ENCODE peak calls at places on chromosomes 2 and 18, in eight cellular contexts. One of them, this sample, is unnamed.

GRCh38 chr18:8630546-8630945 is 21.3 kb downstream of the RAB12 start:
- DNase-seq in colonic mucosa: no peak
- DNase-seq in GM23248: no peak
- DNase-seq in fibroblast of lung: no peak
- DNase-seq in endodermal cell: no peak
- DNase-seq in IMR-90: no peak
- DNase-seq in endothelial cell of umbilical vein: no peak
- DNase-seq in astrocyte: no peak
- DNase-seq in this sample: no peak

GRCh38 chr2:109699646-109700045 is 85.5 kb downstream of the SOWAHC start:
- DNase-seq in colonic mucosa: peak
- DNase-seq in GM23248: no peak
- DNase-seq in fibroblast of lung: peak
- DNase-seq in endodermal cell: peak
- DNase-seq in IMR-90: no peak
- DNase-seq in endothelial cell of umbilical vein: no peak
- DNase-seq in astrocyte: peak
- DNase-seq in this sample: no peak

GRCh38 chr2:70793450-70793849 is 3.0 kb upstream of the FIGLA start:
- DNase-seq in colonic mucosa: no peak
- DNase-seq in GM23248: no peak
- DNase-seq in fibroblast of lung: no peak
- DNase-seq in endodermal cell: no peak
- DNase-seq in IMR-90: no peak
- DNase-seq in endothelial cell of umbilical vein: no peak
- DNase-seq in astrocyte: no peak
- DNase-seq in this sample: no peak

GRCh38 chr2:232981356-232981755 is 31.7 kb downstream of the NGEF start:
- DNase-seq in colonic mucosa: peak
- DNase-seq in GM23248: no peak
- DNase-seq in fibroblast of lung: no peak
- DNase-seq in endodermal cell: peak
- DNase-seq in IMR-90: no peak
- DNase-seq in endothelial cell of umbilical vein: no peak
- DNase-seq in astrocyte: no peak
- DNase-seq in this sample: peak

GRCh38 chr2:180722551-180723239 is 257.7 kb upstream of the UBE2E3 start:
- DNase-seq in colonic mucosa: no peak
- DNase-seq in GM23248: peak
- DNase-seq in fibroblast of lung: peak
- DNase-seq in endodermal cell: no peak
- DNase-seq in IMR-90: peak
- DNase-seq in endothelial cell of umbilical vein: no peak
- DNase-seq in astrocyte: peak
- DNase-seq in this sample: no peak

GRCh38 chr2:30366199-30366691 is 80.8 kb upstream of the LCLAT1 start:
- DNase-seq in colonic mucosa: no peak
- DNase-seq in GM23248: peak
- DNase-seq in fibroblast of lung: peak
- DNase-seq in endodermal cell: no peak
- DNase-seq in IMR-90: peak
- DNase-seq in endothelial cell of umbilical vein: no peak
- DNase-seq in astrocyte: peak
- DNase-seq in this sample: no peak

GRCh38 chr18:26003391-26003790 is 87.0 kb downstream of the SS18 start:
- DNase-seq in colonic mucosa: no peak
- DNase-seq in GM23248: peak
- DNase-seq in fibroblast of lung: no peak
- DNase-seq in endodermal cell: no peak
- DNase-seq in IMR-90: no peak
- DNase-seq in endothelial cell of umbilical vein: peak
- DNase-seq in astrocyte: no peak
- DNase-seq in this sample: no peak

GRCh38 chr2:53130441-53130943 is 637.1 kb upstream of the CHAC2 start:
- DNase-seq in colonic mucosa: no peak
- DNase-seq in GM23248: peak
- DNase-seq in fibroblast of lung: peak
- DNase-seq in endodermal cell: no peak
- DNase-seq in IMR-90: peak
- DNase-seq in endothelial cell of umbilical vein: no peak
- DNase-seq in astrocyte: peak
- DNase-seq in this sample: no peak

GRCh38 chr18:54776282-54776977 is 51.8 kb upstream of the RAB27B start:
- DNase-seq in colonic mucosa: no peak
- DNase-seq in GM23248: peak
- DNase-seq in fibroblast of lung: peak
- DNase-seq in endodermal cell: no peak
- DNase-seq in IMR-90: peak
- DNase-seq in endothelial cell of umbilical vein: peak
- DNase-seq in astrocyte: peak
- DNase-seq in this sample: peak

GRCh38 chr2:71223767-71224333 is 3.1 kb downstream of the PAIP2B start:
- DNase-seq in colonic mucosa: peak
- DNase-seq in GM23248: peak
- DNase-seq in fibroblast of lung: peak
- DNase-seq in endodermal cell: peak
- DNase-seq in IMR-90: peak
- DNase-seq in endothelial cell of umbilical vein: peak
- DNase-seq in astrocyte: peak
- DNase-seq in this sample: peak

GRCh38 chr2:39118786-39119499 is 1.9 kb downstream of the SOS1 start:
- DNase-seq in colonic mucosa: no peak
- DNase-seq in GM23248: peak
- DNase-seq in fibroblast of lung: peak
- DNase-seq in endodermal cell: no peak
- DNase-seq in IMR-90: no peak
- DNase-seq in endothelial cell of umbilical vein: peak
- DNase-seq in astrocyte: no peak
- DNase-seq in this sample: no peak

GRCh38 chr2:134142341-134142738 is 111.5 kb upstream of the MGAT5 start:
- DNase-seq in colonic mucosa: no peak
- DNase-seq in GM23248: no peak
- DNase-seq in fibroblast of lung: peak
- DNase-seq in endodermal cell: no peak
- DNase-seq in IMR-90: no peak
- DNase-seq in endothelial cell of umbilical vein: peak
- DNase-seq in astrocyte: no peak
- DNase-seq in this sample: no peak

GRCh38 chr18:24862225-24862893 is 401.9 kb downstream of the HRH4 start:
- DNase-seq in colonic mucosa: no peak
- DNase-seq in GM23248: no peak
- DNase-seq in fibroblast of lung: no peak
- DNase-seq in endodermal cell: no peak
- DNase-seq in IMR-90: no peak
- DNase-seq in endothelial cell of umbilical vein: peak
- DNase-seq in astrocyte: no peak
- DNase-seq in this sample: no peak

GRCh38 chr2:2046497-2046896 is 284.6 kb downstream of the MYT1L start:
- DNase-seq in colonic mucosa: no peak
- DNase-seq in GM23248: no peak
- DNase-seq in fibroblast of lung: no peak
- DNase-seq in endodermal cell: no peak
- DNase-seq in IMR-90: no peak
- DNase-seq in endothelial cell of umbilical vein: no peak
- DNase-seq in astrocyte: no peak
- DNase-seq in this sample: no peak

DNA sequence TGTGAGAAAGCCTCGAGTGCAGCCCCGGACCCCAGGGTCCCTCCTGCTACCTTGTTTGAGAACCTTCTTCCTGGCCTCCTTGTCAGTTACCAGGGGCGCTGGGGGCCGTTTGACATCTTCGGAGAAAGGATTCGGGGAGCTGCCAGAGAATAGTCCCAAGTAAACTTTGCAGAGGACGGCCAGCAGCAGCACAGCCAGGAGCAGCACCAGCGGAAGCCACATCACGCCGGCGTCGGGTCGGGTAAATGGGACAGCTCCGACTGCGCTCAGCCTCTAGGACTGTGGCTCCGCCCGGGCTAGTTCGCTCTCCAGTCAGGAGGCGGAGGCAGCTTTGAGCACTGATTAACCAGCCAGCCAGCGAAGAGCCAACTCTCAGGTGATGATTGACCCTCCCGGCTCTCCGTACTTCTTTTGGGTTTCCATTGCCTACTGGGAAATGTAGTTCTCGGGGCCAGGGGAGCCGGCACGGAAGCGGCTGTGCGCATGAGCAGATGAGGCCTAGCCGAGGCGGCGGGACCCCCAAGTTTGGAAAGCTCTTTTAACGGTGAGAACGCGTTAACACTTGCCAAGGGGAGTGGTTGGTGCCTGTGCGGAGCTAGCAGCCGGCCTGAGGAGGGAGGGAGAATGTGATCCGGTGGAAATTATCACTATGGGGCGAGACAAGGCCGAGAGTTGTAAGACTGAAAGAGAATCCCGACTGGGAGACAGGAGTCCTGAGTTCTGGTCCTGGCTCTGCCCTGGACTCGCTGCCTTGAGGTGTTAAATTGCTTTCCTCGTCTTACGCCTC is at the start of the genes ELMOD3 and RETSAT:
- DNase-seq in colonic mucosa: peak
- DNase-seq in GM23248: peak
- DNase-seq in fibroblast of lung: peak
- DNase-seq in endodermal cell: peak
- DNase-seq in IMR-90: peak
- DNase-seq in endothelial cell of umbilical vein: peak
- DNase-seq in astrocyte: peak
- DNase-seq in this sample: peak
- H3K9ac ChIP-seq in colonic mucosa: peak
- H3K9ac ChIP-seq in GM23248: peak
- H3K9ac ChIP-seq in fibroblast of lung: peak
- H3K9ac ChIP-seq in endodermal cell: peak
- H3K9ac ChIP-seq in IMR-90: peak
- H3K9ac ChIP-seq in endothelial cell of umbilical vein: peak
- H3K9ac ChIP-seq in astrocyte: peak
- H3K9ac ChIP-seq in this sample: peak

DNA sequence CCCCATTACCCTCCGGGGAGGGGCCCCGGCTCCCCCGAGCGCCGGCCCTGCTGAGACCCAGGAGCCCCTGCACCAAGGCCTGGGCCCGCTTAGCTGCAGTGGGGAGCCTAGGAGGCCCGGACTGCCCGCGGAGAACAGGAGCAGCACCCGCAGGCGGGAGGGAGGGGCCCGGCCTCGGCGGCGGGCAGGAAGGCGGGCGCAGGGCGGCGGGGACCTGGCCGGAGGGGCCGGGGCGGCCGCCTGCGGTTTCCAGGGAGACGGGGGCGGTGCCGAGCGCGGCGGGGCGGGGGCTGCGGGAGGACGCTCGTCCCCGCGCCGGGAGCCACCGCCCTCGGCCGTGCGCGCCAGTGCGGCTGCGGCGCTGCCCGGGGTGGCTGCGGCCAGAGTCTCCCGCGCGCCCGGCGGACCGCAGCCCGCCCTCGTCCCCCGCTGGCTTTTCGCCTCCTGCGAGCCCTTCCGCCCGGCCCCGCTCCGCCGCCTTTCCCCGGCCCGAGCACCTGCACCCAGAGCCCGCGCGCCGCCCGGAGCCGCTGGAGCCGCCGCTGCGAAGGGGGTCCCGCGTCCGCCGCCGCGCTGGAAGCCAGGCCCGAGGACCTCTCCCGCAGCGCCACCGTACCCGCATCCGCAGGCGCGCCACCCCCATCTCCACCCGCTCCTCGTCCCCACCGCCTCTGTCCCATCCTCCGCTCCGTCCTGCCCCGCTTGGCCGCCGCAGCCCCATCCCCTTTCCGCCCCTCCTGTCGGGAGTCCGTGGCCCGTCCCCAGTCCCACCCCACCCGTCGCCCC is 17.2 kb downstream of the GPC1 start:
- DNase-seq in colonic mucosa: peak
- DNase-seq in GM23248: peak
- DNase-seq in fibroblast of lung: peak
- DNase-seq in endodermal cell: peak
- DNase-seq in IMR-90: peak
- DNase-seq in endothelial cell of umbilical vein: peak
- DNase-seq in astrocyte: no peak
- DNase-seq in this sample: peak
- H3K9ac ChIP-seq in colonic mucosa: peak
- H3K9ac ChIP-seq in GM23248: no peak
- H3K9ac ChIP-seq in fibroblast of lung: peak
- H3K9ac ChIP-seq in endodermal cell: no peak
- H3K9ac ChIP-seq in IMR-90: peak
- H3K9ac ChIP-seq in endothelial cell of umbilical vein: no peak
- H3K9ac ChIP-seq in astrocyte: peak
- H3K9ac ChIP-seq in this sample: peak

DNA sequence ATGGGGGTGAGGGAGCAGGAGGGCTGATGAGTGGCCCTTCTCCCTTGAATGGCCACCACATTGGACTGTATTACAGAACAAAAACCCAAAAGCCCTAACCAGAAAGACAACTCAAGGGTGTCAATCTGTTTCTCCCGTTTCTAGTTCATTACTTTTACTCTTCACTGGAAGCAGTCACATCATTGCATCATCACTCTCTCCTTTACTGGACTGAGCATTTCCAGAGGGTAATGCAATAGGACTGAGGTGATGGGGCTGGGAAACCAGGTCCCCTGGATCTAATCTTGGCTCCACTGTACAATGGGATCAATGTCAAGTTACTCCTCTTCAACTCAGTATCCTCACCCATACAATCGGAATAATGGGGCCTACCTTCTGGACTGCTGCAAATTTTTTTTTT is 56.1 kb downstream of the BCL2 start:
- DNase-seq in colonic mucosa: no peak
- DNase-seq in GM23248: no peak
- DNase-seq in fibroblast of lung: no peak
- DNase-seq in endodermal cell: no peak
- DNase-seq in IMR-90: no peak
- DNase-seq in endothelial cell of umbilical vein: no peak
- DNase-seq in astrocyte: no peak
- DNase-seq in this sample: no peak
- H3K9ac ChIP-seq in colonic mucosa: no peak
- H3K9ac ChIP-seq in GM23248: no peak
- H3K9ac ChIP-seq in fibroblast of lung: no peak
- H3K9ac ChIP-seq in endodermal cell: no peak
- H3K9ac ChIP-seq in IMR-90: no peak
- H3K9ac ChIP-seq in endothelial cell of umbilical vein: no peak
- H3K9ac ChIP-seq in astrocyte: no peak
- H3K9ac ChIP-seq in this sample: no peak

GRCh38 chr2:201758229-201758628 is 22.5 kb downstream of the ALS2 start:
- DNase-seq in colonic mucosa: no peak
- DNase-seq in GM23248: no peak
- DNase-seq in fibroblast of lung: no peak
- DNase-seq in endodermal cell: no peak
- DNase-seq in IMR-90: no peak
- DNase-seq in endothelial cell of umbilical vein: no peak
- DNase-seq in astrocyte: no peak
- DNase-seq in this sample: no peak
- H3K9ac ChIP-seq in colonic mucosa: no peak
- H3K9ac ChIP-seq in GM23248: no peak
- H3K9ac ChIP-seq in fibroblast of lung: no peak
- H3K9ac ChIP-seq in endodermal cell: no peak
- H3K9ac ChIP-seq in IMR-90: no peak
- H3K9ac ChIP-seq in endothelial cell of umbilical vein: no peak
- H3K9ac ChIP-seq in astrocyte: no peak
- H3K9ac ChIP-seq in this sample: no peak

GRCh38 chr2:217790681-217791392 is 212.0 kb downstream of the TNS1 start:
- DNase-seq in colonic mucosa: no peak
- DNase-seq in GM23248: peak
- DNase-seq in fibroblast of lung: peak
- DNase-seq in endodermal cell: peak
- DNase-seq in IMR-90: peak
- DNase-seq in endothelial cell of umbilical vein: peak
- DNase-seq in astrocyte: peak
- DNase-seq in this sample: no peak
- H3K9ac ChIP-seq in colonic mucosa: no peak
- H3K9ac ChIP-seq in GM23248: no peak
- H3K9ac ChIP-seq in fibroblast of lung: no peak
- H3K9ac ChIP-seq in endodermal cell: no peak
- H3K9ac ChIP-seq in IMR-90: no peak
- H3K9ac ChIP-seq in endothelial cell of umbilical vein: no peak
- H3K9ac ChIP-seq in astrocyte: peak
- H3K9ac ChIP-seq in this sample: no peak